ENCODE peak calls at places on chromosome 17, in nine cellular contexts. T is SK-N-DZ; V is amniotic epithelial cell; S is activated naive CD4-positive, alpha-beta T cell; C is activated CD4-positive, alpha-beta T cell treated with anti-CD3 and anti-CD28 coated beads, Interleukin-2, amount 10 ng/mL, durations not matched to agents 7 days and 5 days; Z is effector memory CD8-positive, alpha-beta T cell; Y is MG63; P is coronary artery; L is OCI-LY7. K is an unnamed sample.

GRCh38 chr17:40177275-40177874 is at the start of gene RAPGEFL1:
- DNase-seq in Z (peak; percentile 72), V (peak; percentile 68), C (peak; percentile 83), T (peak; percentile 71), P (no peak), L (no peak), Y (no peak), S (peak; percentile 69), K (peak; percentile 75)

GRCh38 chr17:8681175-8681949 is 50.8 kb upstream of the MYH10 start:
- DNase-seq in Z (no peak), L (no peak), Y (no peak), V (no peak), T (peak; percentile 35), P (no peak), S (no peak), C (no peak), K (no peak)

GRCh38 chr17:68576811-68577551 is 24.2 kb downstream of the FAM20A start:
- DNase-seq in T (no peak), V (peak; percentile 53), P (no peak), L (peak; percentile 9), Z (no peak), C (no peak), S (no peak), Y (no peak), K (no peak)

GRCh38 chr17:32795339-32795979 is 81.5 kb downstream of the MYO1D start:
- DNase-seq in V (no peak), L (no peak), Y (no peak), S (no peak), P (no peak), Z (no peak), C (no peak), T (no peak), K (no peak)

GRCh38 chr17:6073620-6074019 is 3.4 kb downstream of the WSCD1 start:
- DNase-seq in V (no peak), Y (no peak), C (no peak), Z (no peak), P (no peak), L (no peak), S (no peak), T (no peak), K (no peak)

GRCh38 chr17:63358111-63358839 is 87.8 kb downstream of the CYB561 start:
- DNase-seq in L (no peak), V (peak; percentile 50), S (no peak), Z (no peak), P (no peak), Y (peak; percentile 47), T (no peak), C (no peak), K (no peak)

GRCh38 chr17:17021194-17021863 is 20.9 kb upstream of the MPRIP start:
- DNase-seq in Y (peak; percentile 69), Z (no peak), S (no peak), C (no peak), V (no peak), L (no peak), T (no peak), P (no peak), K (no peak)

GRCh38 chr17:4945176-4945943 is 3.0 kb downstream of the PFN1 start:
- DNase-seq in Z (peak; percentile 61), V (peak; percentile 87), S (peak; percentile 42), Y (peak; percentile 91), C (peak; percentile 84), L (peak; percentile 46), P (peak; percentile 86), T (no peak), K (peak; percentile 57)

GRCh38 chr17:41785091-41785875 is 1.2 kb downstream of the JUP start:
- DNase-seq in P (no peak), Y (no peak), T (peak; percentile 64), L (peak; percentile 73), V (no peak), Z (no peak), C (no peak), S (no peak), K (no peak)

GRCh38 chr17:8606415-8606814 is 24.1 kb downstream of the MYH10 start:
- DNase-seq in C (no peak), S (no peak), Z (no peak), L (no peak), T (no peak), Y (no peak), P (no peak), V (no peak), K (no peak)

GRCh38 chr17:80791758-80792284 is 199.8 kb upstream of the CHMP6 start:
- DNase-seq in T (no peak), P (peak; percentile 90), C (peak; percentile 65), S (no peak), L (no peak), Y (peak; percentile 98), V (peak; percentile 90), Z (no peak), K (peak; percentile 22)

GRCh38 chr17:77694391-77695363 is 263.8 kb upstream of the TNRC6C start:
- DNase-seq in T (no peak), P (peak; percentile 49), Y (no peak), S (no peak), L (no peak), C (no peak), Z (no peak), V (no peak), K (no peak)

GRCh38 chr17:73545633-73546032 is 98.6 kb downstream of the SDK2 start:
- DNase-seq in P (no peak), V (no peak), C (no peak), Y (no peak), T (no peak), Z (no peak), S (no peak), L (no peak), K (no peak)

GRCh38 chr17:74744714-74745547 is 3.5 kb upstream of the NHERF1 start:
- DNase-seq in Y (peak; percentile 68), P (peak; percentile 85), C (peak; percentile 83), L (peak; percentile 81), T (peak; percentile 83), Z (peak; percentile 89), S (peak; percentile 77), V (no peak), K (peak; percentile 77)

GRCh38 chr17:2138318-2138717 is 83.4 kb downstream of the HIC1 start:
- DNase-seq in P (no peak), T (peak; percentile 95), S (no peak), Z (no peak), V (no peak), C (peak; percentile 41), L (peak; percentile 71), Y (no peak), K (peak; percentile 55)

GRCh38 chr17:82551779-82552457 is 32.4 kb downstream of the FOXK2 start:
- DNase-seq in S (peak; percentile 66), C (peak; percentile 86), T (peak; percentile 58), V (peak; percentile 65), L (peak; percentile 91), P (peak; percentile 86), Z (peak; percentile 65), Y (peak; percentile 66), K (peak; percentile 72)

GRCh38 chr17:80099291-80100034 is 1.9 kb upstream of the GAA start:
- DNase-seq in L (no peak), Z (no peak), C (no peak), T (no peak), P (no peak), V (no peak), S (no peak), Y (peak; percentile 48), K (no peak)

GRCh38 chr17:49846938-49847712 is 744 bp downstream of the TAC4 start:
- DNase-seq in P (no peak), V (no peak), Y (no peak), C (no peak), Z (no peak), T (no peak), L (no peak), S (no peak), K (no peak)

GRCh38 chr17:65457635-65458257 is 103.7 kb downstream of the AXIN2 start:
- DNase-seq in C (no peak), Y (no peak), P (no peak), T (no peak), Z (no peak), L (no peak), S (no peak), V (no peak), K (no peak)

GRCh38 chr17:76345377-76345945 is 8.3 kb downstream of the PRPSAP1 start:
- DNase-seq in Y (no peak), Z (no peak), P (no peak), T (no peak), S (no peak), C (no peak), L (no peak), V (no peak), K (no peak)

GRCh38 chr17:41977991-41978390 is 11.4 kb downstream of the CNP start:
- DNase-seq in V (no peak), L (no peak), T (no peak), Y (no peak), C (no peak), P (no peak), Z (no peak), S (no peak), K (no peak)

GRCh38 chr17:74645010-74645409 is 21.5 kb upstream of the CD300E start:
- DNase-seq in S (no peak), V (peak; percentile 28), Z (no peak), T (no peak), L (no peak), Y (no peak), P (no peak), C (no peak), K (no peak)

GRCh38 chr17:34220776-34221390 is 34.2 kb upstream of the CCL2 start:
- DNase-seq in Y (no peak), V (no peak), C (no peak), P (no peak), Z (no peak), T (no peak), L (no peak), S (no peak), K (no peak)

GRCh38 chr17:77214743-77215142 is 74.0 kb downstream of the SEC14L1 start:
- DNase-seq in P (no peak), V (no peak), C (peak; percentile 21), S (no peak), L (peak; percentile 57), Z (no peak), Y (peak; percentile 21), T (peak; percentile 46), K (peak; percentile 5)

GRCh38 chr17:68468334-68468733 is 11.0 kb upstream of the WIPI1 start:
- DNase-seq in P (no peak), Z (no peak), T (no peak), C (no peak), V (no peak), S (no peak), L (no peak), Y (no peak), K (no peak)

GRCh38 chr17:19372004-19372365 is 6.3 kb upstream of the MAPK7 start:
- DNase-seq in C (no peak), V (no peak), L (no peak), Z (no peak), T (no peak), Y (no peak), S (no peak), P (no peak), K (no peak)

GRCh38 chr17:47694818-47695663 is 1.1 kb downstream of the TBKBP1 start:
- DNase-seq in Z (no peak), V (peak; percentile 58), Y (peak; percentile 65), P (no peak), C (no peak), L (peak; percentile 59), T (peak; percentile 58), S (no peak), K (no peak)

GRCh38 chr17:43771463-43771862 is 7.3 kb downstream of the DUSP3 start:
- DNase-seq in V (no peak), Y (no peak), T (no peak), S (no peak), Z (no peak), C (no peak), P (no peak), L (no peak), K (no peak)

GRCh38 chr17:9021158-9021984 is at the start of gene NTN1:
- DNase-seq in S (no peak), V (peak; percentile 16), C (peak; percentile 49), P (no peak), L (peak; percentile 25), T (no peak), Y (peak; percentile 57), Z (peak; percentile 45), K (peak; percentile 67)

GRCh38 chr17:38538906-38539305 is 66.8 kb downstream of the SRCIN1 start:
- DNase-seq in Z (no peak), P (no peak), V (no peak), S (no peak), T (no peak), L (no peak), Y (no peak), C (no peak), K (no peak)

GRCh38 chr17:72237223-72237622 is 116.4 kb downstream of the SOX9 start:
- DNase-seq in Z (no peak), P (no peak), S (no peak), T (no peak), V (no peak), L (no peak), Y (no peak), C (no peak), K (no peak)

K was measured in CD4-positive, alpha-beta memory T cell.